ENCODE peak calls at places on chromosomes 16 and 17, in ten cellular contexts. J is RWPE1, H is lower lobe of right lung, O is kidney tubule cell, B is T1000, E is cardiac muscle cell, T is fibroblast of lung, K is iris pigment epithelial cell, D is IMR-90, S is activated T-cell treated with anti-CD3 and anti-CD28 coated beads for 1 hour. A is an unnamed sample.
A peak's percentile ranks its signal among the peaks of the same experiment; 100 is the strongest.

GRCh38 chr16:1919680-1919998 is 1.4 kb upstream of the HS3ST6 start:
- DNase-seq in J (no peak), H (no peak), O (no peak), B (no peak), E (no peak), T (no peak), K (no peak), D (no peak), S (no peak), A (no peak)

GRCh38 chr16:4537376-4538066 is 1.1 kb downstream of the CDIP1 start:
- DNase-seq in J (peak; percentile 26), H (peak; percentile 51), O (no peak), B (no peak), E (no peak), T (no peak), K (no peak), D (no peak), S (no peak), A (no peak)

GRCh38 chr17:15279011-15279477 is 13.9 kb upstream of the PMP22 start:
- DNase-seq in J (peak; percentile 57), H (no peak), O (peak; percentile 94), B (peak; percentile 69), E (no peak), T (peak; percentile 93), K (peak; percentile 96), D (peak; percentile 97), S (no peak), A (peak; percentile 98)

GRCh38 chr17:69363488-69364210 is 36.7 kb upstream of the ABCA5 start:
- DNase-seq in J (no peak), H (no peak), O (no peak), B (no peak), E (no peak), T (no peak), K (no peak), D (no peak), S (no peak), A (peak; percentile 6)

GRCh38 chr17:57810740-57811632 is 38.9 kb downstream of the MRPS23 start:
- DNase-seq in J (no peak), H (no peak), O (peak; percentile 78), B (no peak), E (peak; percentile 82), T (peak; percentile 78), K (peak; percentile 50), D (peak; percentile 4), S (no peak), A (peak; percentile 56)

GRCh38 chr17:76866774-76867577 is 1.2 kb upstream of the MGAT5B start:
- DNase-seq in J (peak; percentile 74), H (no peak), O (peak; percentile 70), B (peak; percentile 68), E (peak; percentile 30), T (peak; percentile 75), K (peak; percentile 72), D (peak; percentile 60), S (no peak), A (peak; percentile 88)

GRCh38 chr17:77786740-77787505 is 171.6 kb upstream of the TNRC6C start:
- DNase-seq in J (no peak), H (no peak), O (no peak), B (no peak), E (no peak), T (peak; percentile 8), K (no peak), D (no peak), S (no peak), A (no peak)

GRCh38 chr17:44381810-44382209 is 7.6 kb downstream of the ITGA2B start:
- DNase-seq in J (no peak), H (no peak), O (no peak), B (no peak), E (no peak), T (no peak), K (no peak), D (no peak), S (no peak), A (no peak)

GRCh38 chr17:40103082-40103741 is 2.8 kb upstream of the NR1D1 start:
- DNase-seq in J (no peak), H (no peak), O (no peak), B (no peak), E (no peak), T (no peak), K (no peak), D (no peak), S (no peak), A (no peak)

GRCh38 chr17:44872131-44872768 is 24.6 kb downstream of the HIGD1B start:
- DNase-seq in J (no peak), H (no peak), O (peak; percentile 4), B (no peak), E (peak; percentile 20), T (no peak), K (no peak), D (no peak), S (no peak), A (no peak)

GRCh38 chr16:58756650-58757332 is 22.7 kb upstream of the GOT2 start:
- DNase-seq in J (no peak), H (no peak), O (no peak), B (no peak), E (no peak), T (no peak), K (no peak), D (no peak), S (no peak), A (no peak)

GRCh38 chr16:75702247-75702646 is 986 bp upstream of the DUXB start:
- DNase-seq in J (peak; percentile 11), H (no peak), O (no peak), B (no peak), E (no peak), T (no peak), K (peak; percentile 55), D (no peak), S (no peak), A (peak; percentile 16)

GRCh38 chr17:66713533-66714042 is 121.3 kb upstream of the CACNG5 start:
- DNase-seq in J (no peak), H (no peak), O (peak; percentile 84), B (no peak), E (no peak), T (no peak), K (no peak), D (no peak), S (no peak), A (no peak)

GRCh38 chr17:39014795-39015545 is 47.8 kb upstream of the FBXO47 start:
- DNase-seq in J (no peak), H (peak; percentile 64), O (no peak), B (peak; percentile 17), E (peak; percentile 45), T (no peak), K (no peak), D (no peak), S (no peak), A (peak; percentile 12)

GRCh38 chr17:61463068-61463980 is 11.1 kb downstream of the TBX4 start:
- DNase-seq in J (no peak), H (no peak), O (no peak), B (no peak), E (no peak), T (no peak), K (no peak), D (no peak), S (no peak), A (no peak)

GRCh38 chr17:72613411-72614292 is 478.8 kb downstream of the SLC39A11 start:
- DNase-seq in J (peak; percentile 75), H (no peak), O (peak; percentile 87), B (no peak), E (peak; percentile 67), T (peak; percentile 78), K (peak; percentile 49), D (peak; percentile 43), S (no peak), A (peak; percentile 63)

GRCh38 chr17:40612510-40613244 is 34.9 kb downstream of the SMARCE1 start:
- DNase-seq in J (no peak), H (no peak), O (peak; percentile 22), B (no peak), E (no peak), T (no peak), K (no peak), D (no peak), S (peak; percentile 69), A (no peak)

GRCh38 chr17:8156174-8156992 is 4.2 kb upstream of the PER1 start:
- DNase-seq in J (peak; percentile 100), H (peak; percentile 100), O (peak; percentile 100), B (peak; percentile 99), E (peak; percentile 100), T (peak; percentile 100), K (peak; percentile 100), D (peak; percentile 100), S (peak; percentile 99), A (peak; percentile 100)

GRCh38 chr17:10750210-10750609 is 20.4 kb upstream of the TMEM220 start:
- DNase-seq in J (no peak), H (no peak), O (no peak), B (no peak), E (no peak), T (no peak), K (no peak), D (no peak), S (no peak), A (no peak)

GRCh38 chr16:24747425-24747824 is 18.0 kb downstream of the TNRC6A start:
- DNase-seq in J (no peak), H (no peak), O (no peak), B (no peak), E (no peak), T (no peak), K (no peak), D (no peak), S (no peak), A (no peak)

GRCh38 chr16:8958344-8958808 is 5.3 kb downstream of the USP7 start:
- DNase-seq in J (no peak), H (no peak), O (peak; percentile 45), B (no peak), E (peak; percentile 48), T (peak; percentile 75), K (peak; percentile 64), D (peak; percentile 69), S (no peak), A (peak; percentile 86)

GRCh38 chr16:51522902-51523301 is 371.8 kb upstream of the SALL1 start:
- DNase-seq in J (no peak), H (no peak), O (no peak), B (no peak), E (no peak), T (no peak), K (no peak), D (no peak), S (no peak), A (no peak)

GRCh38 chr17:40086150-40087044 is 14.0 kb downstream of the NR1D1 start:
- DNase-seq in J (no peak), H (peak; percentile 69), O (peak; percentile 33), B (no peak), E (peak; percentile 63), T (no peak), K (no peak), D (no peak), S (peak; percentile 62), A (peak; percentile 64)

GRCh38 chr16:49050607-49051006 is 231.0 kb downstream of the CBLN1 start:
- DNase-seq in J (no peak), H (no peak), O (no peak), B (no peak), E (peak; percentile 6), T (peak; percentile 3), K (no peak), D (no peak), S (no peak), A (no peak)

GRCh38 chr17:67711916-67712315 is 5.8 kb upstream of the NOL11 start:
- DNase-seq in J (no peak), H (no peak), O (no peak), B (no peak), E (no peak), T (no peak), K (no peak), D (no peak), S (no peak), A (no peak)

GRCh38 chr17:32496348-32497078 is 9.7 kb downstream of the CDK5R1 start:
- DNase-seq in J (peak; percentile 82), H (no peak), O (peak; percentile 49), B (peak; percentile 85), E (peak; percentile 31), T (peak; percentile 86), K (peak; percentile 67), D (peak; percentile 68), S (no peak), A (peak; percentile 95)

GRCh38 chr17:31787857-31788570 is 71.0 kb downstream of the COPRS start:
- DNase-seq in J (peak; percentile 96), H (no peak), O (peak; percentile 82), B (peak; percentile 66), E (peak; percentile 90), T (peak; percentile 90), K (peak; percentile 93), D (peak; percentile 93), S (no peak), A (peak; percentile 87)

GRCh38 chr16:17133851-17134250 is 336.9 kb downstream of the XYLT1 start:
- DNase-seq in J (no peak), H (no peak), O (no peak), B (no peak), E (no peak), T (no peak), K (no peak), D (no peak), S (no peak), A (no peak)